ENCODE peak calls at places on chromosomes 5 and 9, in eight cellular contexts. One of them, this sample, is unnamed.

GRCh38 chr9:89408628-89409101 is 89.2 kb downstream of the SEMA4D start:
- DNase-seq in HFF-Myc: no peak
- DNase-seq in uterus: no peak
- DNase-seq in lower leg skin: no peak
- DNase-seq in NB4: peak; percentile 61
- DNase-seq in K562: no peak
- DNase-seq in tibial artery: no peak
- DNase-seq in fibroblast of lung: no peak
- DNase-seq in this sample: no peak

GRCh38 chr9:131771646-131772045 is 31.8 kb upstream of the RAPGEF1 start:
- DNase-seq in HFF-Myc: no peak
- DNase-seq in uterus: no peak
- DNase-seq in lower leg skin: no peak
- DNase-seq in NB4: no peak
- DNase-seq in K562: no peak
- DNase-seq in tibial artery: no peak
- DNase-seq in fibroblast of lung: no peak
- DNase-seq in this sample: no peak

GRCh38 chr5:116652903-116653302 is 78.3 kb upstream of the SEMA6A start:
- DNase-seq in HFF-Myc: no peak
- DNase-seq in uterus: no peak
- DNase-seq in lower leg skin: no peak
- DNase-seq in NB4: no peak
- DNase-seq in K562: no peak
- DNase-seq in tibial artery: no peak
- DNase-seq in fibroblast of lung: peak; percentile 9
- DNase-seq in this sample: no peak

GRCh38 chr5:149724130-149724850 is 5.8 kb upstream of the PPARGC1B start:
- DNase-seq in HFF-Myc: no peak
- DNase-seq in uterus: no peak
- DNase-seq in lower leg skin: no peak
- DNase-seq in NB4: peak; percentile 57
- DNase-seq in K562: no peak
- DNase-seq in tibial artery: no peak
- DNase-seq in fibroblast of lung: no peak
- DNase-seq in this sample: no peak

GRCh38 chr5:57862471-57863282 is 380.1 kb upstream of the ACTBL2 start:
- DNase-seq in HFF-Myc: no peak
- DNase-seq in uterus: no peak
- DNase-seq in lower leg skin: peak; percentile 49
- DNase-seq in NB4: no peak
- DNase-seq in K562: no peak
- DNase-seq in tibial artery: no peak
- DNase-seq in fibroblast of lung: peak; percentile 98
- DNase-seq in this sample: no peak

GRCh38 chr9:95441081-95441480 is 75.7 kb downstream of the PTCH1 start:
- DNase-seq in HFF-Myc: no peak
- DNase-seq in uterus: no peak
- DNase-seq in lower leg skin: no peak
- DNase-seq in NB4: no peak
- DNase-seq in K562: no peak
- DNase-seq in tibial artery: no peak
- DNase-seq in fibroblast of lung: no peak
- DNase-seq in this sample: no peak

GRCh38 chr5:176814313-176814685 is 3.9 kb downstream of the UNC5A start:
- DNase-seq in HFF-Myc: no peak
- DNase-seq in uterus: no peak
- DNase-seq in lower leg skin: no peak
- DNase-seq in NB4: no peak
- DNase-seq in K562: no peak
- DNase-seq in tibial artery: no peak
- DNase-seq in fibroblast of lung: no peak
- DNase-seq in this sample: no peak

GRCh38 chr5:152106571-152106970 is 181.9 kb upstream of the GLRA1 start:
- DNase-seq in HFF-Myc: no peak
- DNase-seq in uterus: no peak
- DNase-seq in lower leg skin: no peak
- DNase-seq in NB4: no peak
- DNase-seq in K562: no peak
- DNase-seq in tibial artery: no peak
- DNase-seq in fibroblast of lung: no peak
- DNase-seq in this sample: no peak

GRCh38 chr5:80763211-80763610 is 108.4 kb upstream of the DHFR start:
- DNase-seq in HFF-Myc: no peak
- DNase-seq in uterus: no peak
- DNase-seq in lower leg skin: no peak
- DNase-seq in NB4: no peak
- DNase-seq in K562: no peak
- DNase-seq in tibial artery: no peak
- DNase-seq in fibroblast of lung: peak; percentile 19
- DNase-seq in this sample: no peak

GRCh38 chr5:150154618-150155134 is 969 bp downstream of the PDGFRB start:
- DNase-seq in HFF-Myc: no peak
- DNase-seq in uterus: no peak
- DNase-seq in lower leg skin: no peak
- DNase-seq in NB4: no peak
- DNase-seq in K562: no peak
- DNase-seq in tibial artery: no peak
- DNase-seq in fibroblast of lung: no peak
- DNase-seq in this sample: no peak

GRCh38 chr9:5095795-5096194 is 89.6 kb downstream of the INSL6 start:
- DNase-seq in HFF-Myc: no peak
- DNase-seq in uterus: no peak
- DNase-seq in lower leg skin: no peak
- DNase-seq in NB4: no peak
- DNase-seq in K562: no peak
- DNase-seq in tibial artery: no peak
- DNase-seq in fibroblast of lung: no peak
- DNase-seq in this sample: no peak

GRCh38 chr9:130845901-130846381 is 10.9 kb downstream of the ABL1 start:
- DNase-seq in HFF-Myc: no peak
- DNase-seq in uterus: no peak
- DNase-seq in lower leg skin: no peak
- DNase-seq in NB4: no peak
- DNase-seq in K562: peak; percentile 99
- DNase-seq in tibial artery: no peak
- DNase-seq in fibroblast of lung: peak; percentile 91
- DNase-seq in this sample: no peak

DNA sequence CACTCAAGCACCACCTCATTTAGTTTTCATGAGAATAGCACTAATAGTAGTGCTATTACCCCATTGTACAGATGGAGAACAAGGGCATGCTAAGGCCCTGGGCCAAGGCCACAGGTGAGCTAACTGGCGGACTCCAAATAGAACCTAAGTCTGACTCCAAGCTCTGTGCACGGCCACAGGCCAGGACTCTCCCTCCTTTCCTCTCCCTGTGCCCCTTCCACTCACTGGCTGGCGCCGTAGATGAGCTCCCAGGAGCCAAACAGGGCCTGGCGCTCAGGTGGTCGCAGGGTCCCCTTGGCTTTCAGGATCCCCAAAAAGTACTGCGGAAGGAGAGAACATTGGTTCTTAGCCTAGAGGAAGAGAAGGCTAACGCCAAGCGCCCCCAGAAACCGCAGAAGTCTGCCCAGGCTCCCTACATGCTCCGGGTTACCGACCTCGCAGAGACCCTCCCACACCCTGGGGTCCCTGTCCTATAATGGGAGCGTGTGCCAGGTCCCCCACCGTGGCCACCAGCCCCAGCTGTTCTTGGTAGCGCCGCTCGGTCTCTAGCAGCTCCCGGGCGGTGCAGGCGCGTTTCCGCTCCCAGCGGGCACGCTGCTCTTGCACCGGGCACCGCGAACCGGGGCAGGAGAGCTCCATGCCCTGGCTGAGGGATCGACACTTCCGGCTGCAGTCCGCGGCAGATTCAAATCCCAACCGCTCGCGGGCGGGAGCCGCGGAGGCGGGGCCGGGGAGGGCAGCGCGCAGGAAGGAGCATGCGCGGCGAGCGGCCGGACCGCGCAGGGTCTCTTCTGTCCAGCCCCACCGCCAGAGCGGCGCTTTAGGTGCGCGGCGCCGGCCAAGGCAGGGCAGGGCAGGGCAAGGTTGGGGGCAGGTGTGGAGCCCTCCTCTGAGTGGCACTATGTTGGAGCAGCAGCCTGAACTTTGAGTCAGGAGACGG is at the start of gene ARHGEF39:
- DNase-seq in HFF-Myc: no peak
- DNase-seq in uterus: peak; percentile 81
- DNase-seq in lower leg skin: no peak
- DNase-seq in NB4: peak; percentile 86
- DNase-seq in K562: peak; percentile 88
- DNase-seq in tibial artery: peak; percentile 93
- DNase-seq in fibroblast of lung: peak; percentile 74
- DNase-seq in this sample: no peak
- TF ChIP-seq CTCF in HFF-Myc: peak; percentile 19
- TF ChIP-seq CTCF in uterus: no peak
- TF ChIP-seq CTCF in lower leg skin: no peak
- TF ChIP-seq CTCF in NB4: peak; percentile 19
- TF ChIP-seq CTCF in K562: peak; percentile 41
- TF ChIP-seq CTCF in tibial artery: no peak
- TF ChIP-seq CTCF in fibroblast of lung: no peak
- TF ChIP-seq CTCF in this sample: peak; percentile 28

GRCh38 chr5:132747693-132748440 is 641 bp downstream of the CCNI2 start:
- DNase-seq in HFF-Myc: no peak
- DNase-seq in uterus: no peak
- DNase-seq in lower leg skin: no peak
- DNase-seq in NB4: no peak
- DNase-seq in K562: no peak
- DNase-seq in tibial artery: no peak
- DNase-seq in fibroblast of lung: no peak
- DNase-seq in this sample: no peak
- H3K4me3 ChIP-seq in HFF-Myc: peak overlapping the region; percentile 36
- H3K4me3 ChIP-seq in uterus: no peak overlapping the region
- H3K4me3 ChIP-seq in lower leg skin: no peak overlapping the region
- H3K4me3 ChIP-seq in NB4: no peak overlapping the region
- H3K4me3 ChIP-seq in K562: no peak overlapping the region
- H3K4me3 ChIP-seq in tibial artery: peak overlapping the region; percentile 43
- H3K4me3 ChIP-seq in fibroblast of lung: no peak overlapping the region
- H3K4me3 ChIP-seq in this sample: peak overlapping the region; percentile 31

GRCh38 chr9:97052735-97053134 is 13.8 kb upstream of the CTSV start:
- DNase-seq in HFF-Myc: no peak
- DNase-seq in uterus: no peak
- DNase-seq in lower leg skin: no peak
- DNase-seq in NB4: no peak
- DNase-seq in K562: no peak
- DNase-seq in tibial artery: no peak
- DNase-seq in fibroblast of lung: no peak
- DNase-seq in this sample: no peak
- TF ChIP-seq CTCF in HFF-Myc: no peak
- TF ChIP-seq CTCF in uterus: no peak
- TF ChIP-seq CTCF in lower leg skin: no peak
- TF ChIP-seq CTCF in NB4: no peak
- TF ChIP-seq CTCF in K562: no peak
- TF ChIP-seq CTCF in tibial artery: no peak
- TF ChIP-seq CTCF in fibroblast of lung: no peak
- TF ChIP-seq CTCF in this sample: no peak

GRCh38 chr5:156399323-156399722 is 72.4 kb downstream of the SGCD start:
- DNase-seq in HFF-Myc: no peak
- DNase-seq in uterus: no peak
- DNase-seq in lower leg skin: no peak
- DNase-seq in NB4: no peak
- DNase-seq in K562: no peak
- DNase-seq in tibial artery: no peak
- DNase-seq in fibroblast of lung: no peak
- DNase-seq in this sample: no peak

GRCh38 chr5:156406023-156406422 is 79.1 kb downstream of the SGCD start:
- DNase-seq in HFF-Myc: no peak
- DNase-seq in uterus: no peak
- DNase-seq in lower leg skin: no peak
- DNase-seq in NB4: no peak
- DNase-seq in K562: no peak
- DNase-seq in tibial artery: no peak
- DNase-seq in fibroblast of lung: no peak
- DNase-seq in this sample: no peak

GRCh38 chr5:156400542-156400941 is 73.6 kb downstream of the SGCD start:
- DNase-seq in HFF-Myc: no peak
- DNase-seq in uterus: no peak
- DNase-seq in lower leg skin: no peak
- DNase-seq in NB4: no peak
- DNase-seq in K562: no peak
- DNase-seq in tibial artery: no peak
- DNase-seq in fibroblast of lung: no peak
- DNase-seq in this sample: no peak

GRCh38 chr5:156402387-156402921 is 75.5 kb downstream of the SGCD start:
- DNase-seq in HFF-Myc: no peak
- DNase-seq in uterus: no peak
- DNase-seq in lower leg skin: no peak
- DNase-seq in NB4: no peak
- DNase-seq in K562: no peak
- DNase-seq in tibial artery: no peak
- DNase-seq in fibroblast of lung: peak; percentile 45
- DNase-seq in this sample: no peak

DNA sequence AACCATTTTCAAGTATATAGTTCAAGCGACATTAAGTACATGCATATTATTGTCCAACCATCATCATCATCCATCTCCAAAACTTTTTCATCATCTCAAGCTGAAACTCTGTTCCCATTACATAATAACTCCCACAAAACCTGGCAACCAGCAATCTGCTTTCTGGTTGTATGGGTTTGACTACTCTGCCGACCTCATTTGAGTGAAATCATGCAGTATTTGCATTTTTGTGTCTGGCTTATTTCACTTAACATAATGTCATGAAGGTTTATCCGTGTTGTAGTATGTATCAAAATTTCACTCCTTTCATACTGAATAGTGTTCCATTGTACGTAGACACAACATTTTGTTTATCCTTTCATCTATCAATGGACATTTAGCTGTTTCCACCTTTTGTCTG is 74.8 kb downstream of the SGCD start:
- DNase-seq in HFF-Myc: no peak
- DNase-seq in uterus: no peak
- DNase-seq in lower leg skin: no peak
- DNase-seq in NB4: no peak
- DNase-seq in K562: no peak
- DNase-seq in tibial artery: no peak
- DNase-seq in fibroblast of lung: no peak
- DNase-seq in this sample: no peak
- H3K4me3 ChIP-seq in HFF-Myc: no peak overlapping the region
- H3K4me3 ChIP-seq in uterus: no peak overlapping the region
- H3K4me3 ChIP-seq in lower leg skin: no peak overlapping the region
- H3K4me3 ChIP-seq in NB4: no peak overlapping the region
- H3K4me3 ChIP-seq in K562: no peak overlapping the region
- H3K4me3 ChIP-seq in tibial artery: no peak overlapping the region
- H3K4me3 ChIP-seq in fibroblast of lung: no peak overlapping the region
- H3K4me3 ChIP-seq in this sample: no peak overlapping the region

DNA sequence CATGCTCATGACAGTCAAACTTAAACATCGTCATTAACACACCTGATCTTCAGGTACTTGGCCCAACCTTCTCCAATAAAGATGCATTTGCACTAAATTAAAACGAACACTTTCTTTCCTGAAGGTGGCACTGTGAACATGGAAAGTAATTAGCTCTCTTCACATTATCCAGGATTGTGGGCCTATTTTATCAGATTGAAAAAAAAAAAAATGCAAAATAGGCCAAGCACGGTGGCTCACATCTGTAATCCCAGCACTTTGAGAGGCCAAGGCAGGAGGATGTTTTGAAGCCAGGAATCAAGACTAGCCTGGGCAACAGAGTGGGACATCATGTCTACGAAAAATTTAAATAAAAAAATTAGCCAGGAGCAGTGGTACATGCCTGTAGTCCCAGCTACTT is 14.4 kb upstream of the CDC20B start:
- DNase-seq in HFF-Myc: no peak
- DNase-seq in uterus: no peak
- DNase-seq in lower leg skin: no peak
- DNase-seq in NB4: peak; percentile 35
- DNase-seq in K562: no peak
- DNase-seq in tibial artery: no peak
- DNase-seq in fibroblast of lung: no peak
- DNase-seq in this sample: no peak
- TF ChIP-seq CTCF in HFF-Myc: no peak
- TF ChIP-seq CTCF in uterus: no peak
- TF ChIP-seq CTCF in lower leg skin: no peak
- TF ChIP-seq CTCF in NB4: peak; percentile 24
- TF ChIP-seq CTCF in K562: peak; percentile 3
- TF ChIP-seq CTCF in tibial artery: no peak
- TF ChIP-seq CTCF in fibroblast of lung: no peak
- TF ChIP-seq CTCF in this sample: peak; percentile 16

This sample was measured in astrocyte of the cerebellum.